ENCODE peak calls at places on chromosomes 16 and 17, in eight cellular contexts. One of them, this sample, is unnamed.

GRCh38 chr17:64442550-64442971 is 6.4 kb upstream of the MILR1 start:
- DNase-seq in cardiac fibroblast: no peak
- DNase-seq in fibroblast of lung: no peak
- DNase-seq in cardiac muscle cell: no peak
- DNase-seq in mucosa of descending colon: no peak
- DNase-seq in esophagus squamous epithelium: no peak
- DNase-seq in body of pancreas: no peak
- DNase-seq in lower leg skin: no peak
- DNase-seq in this sample: no peak

GRCh38 chr17:57372156-57372555 is 115.8 kb downstream of the MSI2 start:
- DNase-seq in esophagus squamous epithelium: no peak
- DNase-seq in fibroblast of lung: peak
- DNase-seq in body of pancreas: no peak
- DNase-seq in cardiac muscle cell: no peak
- DNase-seq in cardiac fibroblast: peak
- DNase-seq in mucosa of descending colon: no peak
- DNase-seq in lower leg skin: no peak
- DNase-seq in this sample: no peak

GRCh38 chr17:81524865-81525159 is 3.4 kb upstream of the FSCN2 start:
- DNase-seq in body of pancreas: no peak
- DNase-seq in esophagus squamous epithelium: no peak
- DNase-seq in lower leg skin: no peak
- DNase-seq in cardiac fibroblast: no peak
- DNase-seq in cardiac muscle cell: no peak
- DNase-seq in fibroblast of lung: no peak
- DNase-seq in mucosa of descending colon: no peak
- DNase-seq in this sample: no peak

GRCh38 chr16:85464342-85465305 is 148.5 kb upstream of the GSE1 start:
- DNase-seq in lower leg skin: no peak
- DNase-seq in cardiac muscle cell: no peak
- DNase-seq in cardiac fibroblast: no peak
- DNase-seq in fibroblast of lung: no peak
- DNase-seq in esophagus squamous epithelium: no peak
- DNase-seq in body of pancreas: no peak
- DNase-seq in mucosa of descending colon: no peak
- DNase-seq in this sample: no peak

GRCh38 chr17:40309938-40310510 is 1.0 kb downstream of the RARA start:
- DNase-seq in body of pancreas: no peak
- DNase-seq in mucosa of descending colon: no peak
- DNase-seq in cardiac muscle cell: no peak
- DNase-seq in lower leg skin: no peak
- DNase-seq in fibroblast of lung: no peak
- DNase-seq in esophagus squamous epithelium: no peak
- DNase-seq in cardiac fibroblast: no peak
- DNase-seq in this sample: no peak

GRCh38 chr16:80710918-80711317 is 93.5 kb downstream of the CDYL2 start:
- DNase-seq in body of pancreas: no peak
- DNase-seq in fibroblast of lung: no peak
- DNase-seq in mucosa of descending colon: no peak
- DNase-seq in cardiac muscle cell: no peak
- DNase-seq in esophagus squamous epithelium: no peak
- DNase-seq in lower leg skin: no peak
- DNase-seq in cardiac fibroblast: no peak
- DNase-seq in this sample: no peak

GRCh38 chr16:56657555-56658430 is at the start of gene MT1F:
- DNase-seq in body of pancreas: peak
- DNase-seq in fibroblast of lung: peak
- DNase-seq in lower leg skin: peak
- DNase-seq in mucosa of descending colon: peak
- DNase-seq in cardiac fibroblast: peak
- DNase-seq in esophagus squamous epithelium: no peak
- DNase-seq in cardiac muscle cell: peak
- DNase-seq in this sample: peak

GRCh38 chr17:1147664-1148063 is 32.1 kb downstream of the ABR start:
- DNase-seq in lower leg skin: peak
- DNase-seq in mucosa of descending colon: peak
- DNase-seq in fibroblast of lung: peak
- DNase-seq in body of pancreas: peak
- DNase-seq in cardiac muscle cell: peak
- DNase-seq in cardiac fibroblast: peak
- DNase-seq in esophagus squamous epithelium: no peak
- DNase-seq in this sample: peak

GRCh38 chr17:633133-633532 is 81.5 kb downstream of the VPS53 start:
- DNase-seq in esophagus squamous epithelium: no peak
- DNase-seq in body of pancreas: no peak
- DNase-seq in lower leg skin: no peak
- DNase-seq in mucosa of descending colon: no peak
- DNase-seq in cardiac fibroblast: no peak
- DNase-seq in fibroblast of lung: no peak
- DNase-seq in cardiac muscle cell: no peak
- DNase-seq in this sample: no peak

GRCh38 chr16:11689031-11689840 is 21.0 kb downstream of the SNN start:
- DNase-seq in cardiac fibroblast: no peak
- DNase-seq in lower leg skin: no peak
- DNase-seq in fibroblast of lung: peak
- DNase-seq in mucosa of descending colon: no peak
- DNase-seq in cardiac muscle cell: no peak
- DNase-seq in body of pancreas: no peak
- DNase-seq in esophagus squamous epithelium: no peak
- DNase-seq in this sample: no peak

GRCh38 chr16:89828199-89828869 is at the start of gene SPIRE2:
- DNase-seq in cardiac muscle cell: peak
- DNase-seq in cardiac fibroblast: peak
- DNase-seq in mucosa of descending colon: peak
- DNase-seq in body of pancreas: peak
- DNase-seq in lower leg skin: peak
- DNase-seq in esophagus squamous epithelium: no peak
- DNase-seq in fibroblast of lung: peak
- DNase-seq in this sample: peak

GRCh38 chr16:78444-79145 is 570 bp downstream of the MPG start:
- DNase-seq in body of pancreas: peak
- DNase-seq in cardiac fibroblast: peak
- DNase-seq in lower leg skin: no peak
- DNase-seq in esophagus squamous epithelium: no peak
- DNase-seq in fibroblast of lung: peak
- DNase-seq in mucosa of descending colon: no peak
- DNase-seq in cardiac muscle cell: peak
- DNase-seq in this sample: no peak

GRCh38 chr16:79599837-79600635 is 501 bp downstream of the MAF start:
- DNase-seq in body of pancreas: peak
- DNase-seq in mucosa of descending colon: peak
- DNase-seq in cardiac muscle cell: peak
- DNase-seq in fibroblast of lung: peak
- DNase-seq in cardiac fibroblast: peak
- DNase-seq in esophagus squamous epithelium: no peak
- DNase-seq in lower leg skin: no peak
- DNase-seq in this sample: peak

GRCh38 chr17:34579979-34580684 is 750 bp downstream of the TMEM132E start:
- DNase-seq in body of pancreas: peak
- DNase-seq in mucosa of descending colon: no peak
- DNase-seq in esophagus squamous epithelium: no peak
- DNase-seq in cardiac muscle cell: peak
- DNase-seq in lower leg skin: no peak
- DNase-seq in fibroblast of lung: no peak
- DNase-seq in cardiac fibroblast: peak
- DNase-seq in this sample: peak

GRCh38 chr17:51006601-51007000 is 114.1 kb downstream of the SPAG9 start:
- DNase-seq in esophagus squamous epithelium: no peak
- DNase-seq in body of pancreas: no peak
- DNase-seq in fibroblast of lung: no peak
- DNase-seq in cardiac fibroblast: peak
- DNase-seq in mucosa of descending colon: no peak
- DNase-seq in cardiac muscle cell: no peak
- DNase-seq in lower leg skin: no peak
- DNase-seq in this sample: no peak

GRCh38 chr16:88790312-88791150 is 5.5 kb upstream of the PIEZO1 start:
- DNase-seq in esophagus squamous epithelium: no peak
- DNase-seq in body of pancreas: no peak
- DNase-seq in cardiac fibroblast: peak
- DNase-seq in mucosa of descending colon: peak
- DNase-seq in fibroblast of lung: no peak
- DNase-seq in lower leg skin: no peak
- DNase-seq in cardiac muscle cell: no peak
- DNase-seq in this sample: peak

GRCh38 chr17:4247361-4247980 is 16.3 kb downstream of the ANKFY1 start:
- DNase-seq in body of pancreas: no peak
- DNase-seq in esophagus squamous epithelium: no peak
- DNase-seq in cardiac fibroblast: no peak
- DNase-seq in mucosa of descending colon: peak
- DNase-seq in fibroblast of lung: no peak
- DNase-seq in lower leg skin: no peak
- DNase-seq in cardiac muscle cell: no peak
- DNase-seq in this sample: no peak

GRCh38 chr16:85842848-85843247 is 43.4 kb downstream of the COX4I1 start:
- DNase-seq in lower leg skin: no peak
- DNase-seq in esophagus squamous epithelium: no peak
- DNase-seq in mucosa of descending colon: no peak
- DNase-seq in fibroblast of lung: no peak
- DNase-seq in cardiac fibroblast: no peak
- DNase-seq in body of pancreas: no peak
- DNase-seq in cardiac muscle cell: no peak
- DNase-seq in this sample: no peak

DNA sequence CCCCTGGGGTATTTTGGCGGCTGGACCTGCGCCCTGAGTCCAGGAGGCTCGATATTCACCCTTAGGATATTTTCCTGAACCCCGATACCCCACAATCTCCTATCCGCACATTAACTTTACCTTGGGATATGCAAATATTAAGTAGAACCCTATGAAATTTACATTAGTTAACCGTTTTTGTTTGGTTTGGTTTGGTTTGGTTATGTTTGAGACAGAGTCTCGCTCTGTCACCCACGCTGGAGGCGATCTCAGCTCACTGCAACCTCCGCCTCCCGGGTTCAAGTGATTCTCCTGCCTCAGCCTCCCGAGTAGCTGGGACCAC is 9.3 kb upstream of the NAGS start:
- DNase-seq in fibroblast of lung: no peak
- DNase-seq in cardiac muscle cell: no peak
- DNase-seq in body of pancreas: no peak
- DNase-seq in cardiac fibroblast: no peak
- DNase-seq in mucosa of descending colon: no peak
- DNase-seq in lower leg skin: no peak
- DNase-seq in esophagus squamous epithelium: no peak
- DNase-seq in this sample: no peak
- TF ChIP-seq CTCF in fibroblast of lung: no peak
- TF ChIP-seq CTCF in cardiac muscle cell: no peak
- TF ChIP-seq CTCF in body of pancreas: no peak
- TF ChIP-seq CTCF in cardiac fibroblast: no peak
- TF ChIP-seq CTCF in mucosa of descending colon: no peak
- TF ChIP-seq CTCF in lower leg skin: no peak
- TF ChIP-seq CTCF in esophagus squamous epithelium: no peak
- TF ChIP-seq CTCF in this sample: peak

DNA sequence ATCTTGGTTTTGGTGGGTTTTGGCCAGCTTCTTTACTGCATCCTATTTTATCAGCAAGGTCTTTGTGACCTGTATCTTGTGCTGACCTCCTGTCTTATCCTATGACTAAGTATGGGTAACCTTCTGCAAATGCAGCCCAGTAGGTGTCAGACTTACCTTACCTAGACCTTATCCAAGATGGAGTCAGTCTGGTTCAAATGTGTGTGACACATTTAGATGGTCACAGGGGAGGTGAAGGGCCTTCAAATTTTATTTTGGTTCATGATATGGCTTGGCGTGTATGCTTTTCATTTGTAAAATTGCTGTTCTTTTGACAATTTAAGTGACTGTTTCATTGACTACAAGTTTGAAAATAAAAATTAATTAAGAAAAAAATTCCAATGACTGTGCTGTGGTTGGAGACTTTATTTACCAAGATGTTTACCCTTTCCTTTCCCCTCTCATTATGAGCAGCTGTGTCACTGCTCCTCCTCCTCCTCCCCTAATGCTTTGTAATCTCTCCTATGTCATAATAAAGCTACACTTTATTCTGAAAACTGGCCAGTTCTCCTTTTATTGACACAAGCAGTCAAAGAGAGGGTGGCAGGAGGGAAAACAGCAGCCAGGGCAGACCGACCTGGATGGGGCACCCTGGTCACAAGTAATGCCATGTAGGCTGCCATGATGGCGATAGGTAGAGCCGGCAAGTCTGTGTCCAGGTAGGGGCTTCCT is 49.4 kb downstream of the TNFRSF13B start:
- DNase-seq in mucosa of descending colon: peak
- DNase-seq in body of pancreas: no peak
- DNase-seq in fibroblast of lung: no peak
- DNase-seq in cardiac fibroblast: no peak
- DNase-seq in cardiac muscle cell: no peak
- DNase-seq in lower leg skin: no peak
- DNase-seq in esophagus squamous epithelium: no peak
- DNase-seq in this sample: no peak
- TF ChIP-seq CTCF in mucosa of descending colon: no peak
- TF ChIP-seq CTCF in body of pancreas: peak
- TF ChIP-seq CTCF in fibroblast of lung: no peak
- TF ChIP-seq CTCF in cardiac fibroblast: peak
- TF ChIP-seq CTCF in cardiac muscle cell: no peak
- TF ChIP-seq CTCF in lower leg skin: no peak
- TF ChIP-seq CTCF in esophagus squamous epithelium: no peak
- TF ChIP-seq CTCF in this sample: no peak

GRCh38 chr17:52170963-52171572 is 12.6 kb upstream of the CA10 start:
- DNase-seq in mucosa of descending colon: peak
- DNase-seq in esophagus squamous epithelium: no peak
- DNase-seq in body of pancreas: peak
- DNase-seq in cardiac fibroblast: peak
- DNase-seq in fibroblast of lung: no peak
- DNase-seq in lower leg skin: no peak
- DNase-seq in cardiac muscle cell: peak
- DNase-seq in this sample: peak
- TF ChIP-seq CTCF in mucosa of descending colon: peak
- TF ChIP-seq CTCF in esophagus squamous epithelium: no peak
- TF ChIP-seq CTCF in body of pancreas: peak
- TF ChIP-seq CTCF in cardiac fibroblast: peak
- TF ChIP-seq CTCF in fibroblast of lung: no peak
- TF ChIP-seq CTCF in lower leg skin: no peak
- TF ChIP-seq CTCF in cardiac muscle cell: peak
- TF ChIP-seq CTCF in this sample: peak

DNA sequence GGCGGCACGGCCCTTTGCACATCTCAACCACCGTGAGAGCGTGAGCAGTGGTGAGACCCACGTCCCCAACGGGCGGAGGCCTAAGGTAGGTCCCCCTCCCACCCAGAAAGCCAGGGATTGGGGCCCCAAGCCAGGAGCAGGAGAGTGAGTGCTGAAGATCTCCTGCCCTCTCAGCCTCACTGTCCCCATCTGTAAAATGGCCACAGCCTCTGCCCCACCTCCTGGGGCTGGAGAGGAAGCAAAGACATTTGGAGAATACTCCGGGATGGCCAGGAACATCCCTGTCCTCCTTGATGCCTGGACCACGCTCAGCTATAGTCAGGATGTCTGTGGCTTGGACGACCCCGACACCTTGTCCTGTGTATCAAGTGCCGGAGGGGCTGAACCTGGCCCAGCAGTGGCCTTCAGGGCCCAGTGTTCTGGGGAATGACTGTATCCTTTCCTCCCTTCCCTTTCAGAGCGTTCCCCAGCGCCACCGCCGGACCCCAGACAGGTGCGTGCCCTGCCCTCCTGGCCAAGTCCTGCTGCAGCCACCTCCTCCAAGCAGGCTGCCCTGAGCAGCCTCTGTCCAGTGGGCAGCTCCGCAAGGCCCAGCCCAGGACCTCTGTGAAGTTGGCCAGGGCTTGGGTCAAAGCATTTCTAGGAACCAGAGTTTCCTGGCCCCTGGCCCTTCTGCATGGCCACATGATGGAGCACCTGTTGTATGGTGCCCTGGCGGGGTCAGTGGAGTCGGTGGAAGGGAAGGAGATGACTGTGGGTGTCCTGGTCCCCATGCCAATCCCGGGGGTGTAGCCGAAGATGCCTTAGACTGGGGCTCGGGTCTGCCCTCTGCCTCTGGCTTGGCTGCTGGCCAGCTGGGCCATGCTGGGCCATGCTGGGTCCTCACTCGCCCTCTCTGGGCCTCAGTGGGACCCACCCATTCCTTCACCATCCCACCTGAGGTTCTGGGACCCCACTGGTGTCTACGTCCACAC is 38.4 kb downstream of the ADCY7 start:
- DNase-seq in cardiac muscle cell: no peak
- DNase-seq in fibroblast of lung: no peak
- DNase-seq in lower leg skin: no peak
- DNase-seq in cardiac fibroblast: no peak
- DNase-seq in body of pancreas: no peak
- DNase-seq in esophagus squamous epithelium: no peak
- DNase-seq in mucosa of descending colon: no peak
- DNase-seq in this sample: no peak
- TF ChIP-seq CTCF in cardiac muscle cell: no peak
- TF ChIP-seq CTCF in fibroblast of lung: no peak
- TF ChIP-seq CTCF in lower leg skin: no peak
- TF ChIP-seq CTCF in cardiac fibroblast: no peak
- TF ChIP-seq CTCF in body of pancreas: no peak
- TF ChIP-seq CTCF in esophagus squamous epithelium: no peak
- TF ChIP-seq CTCF in mucosa of descending colon: no peak
- TF ChIP-seq CTCF in this sample: no peak